ENCODE peak calls at places on chromosomes 11 and 22, in seven cellular contexts. One of them, this sample, is unnamed.

GRCh38 chr22:17410576-17410975 is 41.3 kb downstream of the CECR2 start:
- DNase-seq in IMR-90: no peak
- DNase-seq in neuronal stem cell: no peak
- DNase-seq in mesendoderm: no peak
- DNase-seq in mesenchymal stem cell: no peak
- DNase-seq in H9: no peak
- DNase-seq in H1: no peak
- DNase-seq in this sample: no peak

GRCh38 chr11:8265681-8266241 is 2.1 kb upstream of the LMO1 start:
- DNase-seq in neuronal stem cell: no peak
- DNase-seq in mesendoderm: peak
- DNase-seq in mesenchymal stem cell: no peak
- DNase-seq in IMR-90: no peak
- DNase-seq in H9: peak
- DNase-seq in H1: no peak
- DNase-seq in this sample: no peak

GRCh38 chr11:8071616-8072581 is 9.1 kb upstream of the TUB start:
- DNase-seq in mesenchymal stem cell: no peak
- DNase-seq in mesendoderm: no peak
- DNase-seq in H9: peak
- DNase-seq in H1: no peak
- DNase-seq in IMR-90: no peak
- DNase-seq in neuronal stem cell: no peak
- DNase-seq in this sample: no peak

GRCh38 chr11:10044618-10045017 is 249.4 kb downstream of the SBF2 start:
- DNase-seq in mesenchymal stem cell: no peak
- DNase-seq in H1: no peak
- DNase-seq in IMR-90: no peak
- DNase-seq in neuronal stem cell: no peak
- DNase-seq in mesendoderm: peak
- DNase-seq in H9: peak
- DNase-seq in this sample: no peak

GRCh38 chr11:1756791-1757771 is 6.6 kb downstream of the CTSD start:
- DNase-seq in H9: no peak
- DNase-seq in IMR-90: no peak
- DNase-seq in H1: no peak
- DNase-seq in mesendoderm: no peak
- DNase-seq in mesenchymal stem cell: no peak
- DNase-seq in neuronal stem cell: no peak
- DNase-seq in this sample: no peak

GRCh38 chr11:126212089-126212660 is 593 bp downstream of the FAM118B start:
- DNase-seq in mesenchymal stem cell: peak
- DNase-seq in H1: no peak
- DNase-seq in mesendoderm: peak
- DNase-seq in neuronal stem cell: no peak
- DNase-seq in IMR-90: peak
- DNase-seq in H9: no peak
- DNase-seq in this sample: no peak

GRCh38 chr11:72235351-72236057 is 8.5 kb downstream of the PHOX2A start:
- DNase-seq in neuronal stem cell: no peak
- DNase-seq in mesenchymal stem cell: no peak
- DNase-seq in IMR-90: no peak
- DNase-seq in H9: no peak
- DNase-seq in H1: no peak
- DNase-seq in mesendoderm: no peak
- DNase-seq in this sample: no peak

GRCh38 chr22:37892566-37893338 is 13.3 kb upstream of the MICALL1 start:
- DNase-seq in H9: no peak
- DNase-seq in neuronal stem cell: no peak
- DNase-seq in mesenchymal stem cell: no peak
- DNase-seq in H1: no peak
- DNase-seq in mesendoderm: no peak
- DNase-seq in IMR-90: no peak
- DNase-seq in this sample: no peak

GRCh38 chr11:120324932-120325810 is at the start of gene TLCD5:
- DNase-seq in mesendoderm: peak
- DNase-seq in H1: peak
- DNase-seq in neuronal stem cell: peak
- DNase-seq in mesenchymal stem cell: peak
- DNase-seq in IMR-90: peak
- DNase-seq in H9: peak
- DNase-seq in this sample: peak

GRCh38 chr22:37526376-37526775 is 7.2 kb upstream of the CARD10 start:
- DNase-seq in IMR-90: no peak
- DNase-seq in mesendoderm: no peak
- DNase-seq in H9: no peak
- DNase-seq in neuronal stem cell: no peak
- DNase-seq in mesenchymal stem cell: no peak
- DNase-seq in H1: no peak
- DNase-seq in this sample: no peak

GRCh38 chr22:49393526-49393925 is 434.1 kb downstream of the BRD1 start:
- DNase-seq in IMR-90: no peak
- DNase-seq in H9: peak
- DNase-seq in H1: no peak
- DNase-seq in mesenchymal stem cell: no peak
- DNase-seq in mesendoderm: no peak
- DNase-seq in neuronal stem cell: no peak
- DNase-seq in this sample: no peak

GRCh38 chr11:43542734-43543133 is 137.8 kb upstream of the HSD17B12 start:
- DNase-seq in mesenchymal stem cell: no peak
- DNase-seq in neuronal stem cell: no peak
- DNase-seq in H9: no peak
- DNase-seq in IMR-90: no peak
- DNase-seq in H1: no peak
- DNase-seq in mesendoderm: no peak
- DNase-seq in this sample: no peak

GRCh38 chr11:67438121-67438902 is 830 bp upstream of the PTPRCAP start:
- DNase-seq in neuronal stem cell: no peak
- DNase-seq in mesendoderm: no peak
- DNase-seq in mesenchymal stem cell: no peak
- DNase-seq in H1: no peak
- DNase-seq in IMR-90: no peak
- DNase-seq in H9: peak
- DNase-seq in this sample: peak

GRCh38 chr11:100735949-100736675 is 49.0 kb downstream of the ARHGAP42 start:
- DNase-seq in mesenchymal stem cell: peak
- DNase-seq in mesendoderm: peak
- DNase-seq in H9: no peak
- DNase-seq in neuronal stem cell: no peak
- DNase-seq in H1: no peak
- DNase-seq in IMR-90: peak
- DNase-seq in this sample: peak

GRCh38 chr11:67306769-67307544 is 3.6 kb downstream of the SSH3 start:
- DNase-seq in mesendoderm: no peak
- DNase-seq in neuronal stem cell: no peak
- DNase-seq in H9: no peak
- DNase-seq in IMR-90: no peak
- DNase-seq in mesenchymal stem cell: no peak
- DNase-seq in H1: no peak
- DNase-seq in this sample: no peak

GRCh38 chr11:113161671-113162589 is 152.5 kb upstream of the TTC12 start:
- DNase-seq in mesenchymal stem cell: no peak
- DNase-seq in H1: no peak
- DNase-seq in mesendoderm: no peak
- DNase-seq in H9: no peak
- DNase-seq in neuronal stem cell: no peak
- DNase-seq in IMR-90: no peak
- DNase-seq in this sample: no peak

GRCh38 chr22:45302047-45302446 is 7.7 kb upstream of the FAM118A start:
- DNase-seq in neuronal stem cell: no peak
- DNase-seq in IMR-90: peak
- DNase-seq in H9: no peak
- DNase-seq in mesendoderm: no peak
- DNase-seq in mesenchymal stem cell: peak
- DNase-seq in H1: no peak
- DNase-seq in this sample: no peak

GRCh38 chr11:133966924-133967598 is 10.3 kb upstream of the IGSF9B start:
- DNase-seq in IMR-90: no peak
- DNase-seq in mesendoderm: peak
- DNase-seq in mesenchymal stem cell: no peak
- DNase-seq in H1: no peak
- DNase-seq in H9: peak
- DNase-seq in neuronal stem cell: no peak
- DNase-seq in this sample: peak

GRCh38 chr11:10906521-10906920 is 48.7 kb upstream of the ZBED5 start:
- DNase-seq in H9: no peak
- DNase-seq in neuronal stem cell: no peak
- DNase-seq in IMR-90: peak
- DNase-seq in mesendoderm: no peak
- DNase-seq in H1: no peak
- DNase-seq in mesenchymal stem cell: peak
- DNase-seq in this sample: peak

GRCh38 chr11:68503281-68503687 is 42.7 kb downstream of the PPP6R3 start:
- DNase-seq in H1: no peak
- DNase-seq in neuronal stem cell: no peak
- DNase-seq in mesenchymal stem cell: peak
- DNase-seq in H9: no peak
- DNase-seq in mesendoderm: peak
- DNase-seq in IMR-90: peak
- DNase-seq in this sample: no peak

GRCh38 chr11:27357250-27357649 is 5.8 kb downstream of the CCDC34 start:
- DNase-seq in mesenchymal stem cell: no peak
- DNase-seq in IMR-90: no peak
- DNase-seq in neuronal stem cell: no peak
- DNase-seq in H1: no peak
- DNase-seq in H9: no peak
- DNase-seq in mesendoderm: no peak
- DNase-seq in this sample: no peak

GRCh38 chr11:110948112-110948511 is 235.9 kb upstream of the ARHGAP20 start:
- DNase-seq in mesenchymal stem cell: no peak
- DNase-seq in neuronal stem cell: no peak
- DNase-seq in mesendoderm: no peak
- DNase-seq in IMR-90: peak
- DNase-seq in H1: no peak
- DNase-seq in H9: no peak
- DNase-seq in this sample: no peak

GRCh38 chr22:41825376-41825775 is 7.5 kb upstream of the SREBF2 start:
- DNase-seq in mesenchymal stem cell: peak
- DNase-seq in mesendoderm: peak
- DNase-seq in H9: no peak
- DNase-seq in neuronal stem cell: no peak
- DNase-seq in H1: no peak
- DNase-seq in IMR-90: peak
- DNase-seq in this sample: no peak

GRCh38 chr22:41828516-41828915 is 4.4 kb upstream of the SREBF2 start:
- DNase-seq in mesenchymal stem cell: no peak
- DNase-seq in mesendoderm: no peak
- DNase-seq in H9: no peak
- DNase-seq in IMR-90: no peak
- DNase-seq in neuronal stem cell: no peak
- DNase-seq in H1: no peak
- DNase-seq in this sample: peak

GRCh38 chr22:41826430-41827383 is 6.2 kb upstream of the SREBF2 start:
- DNase-seq in mesenchymal stem cell: no peak
- DNase-seq in neuronal stem cell: no peak
- DNase-seq in H9: no peak
- DNase-seq in H1: no peak
- DNase-seq in mesendoderm: no peak
- DNase-seq in IMR-90: no peak
- DNase-seq in this sample: no peak

GRCh38 chr22:41827671-41828070 is 5.2 kb upstream of the SREBF2 start:
- DNase-seq in mesendoderm: no peak
- DNase-seq in neuronal stem cell: no peak
- DNase-seq in mesenchymal stem cell: no peak
- DNase-seq in H1: no peak
- DNase-seq in IMR-90: no peak
- DNase-seq in H9: no peak
- DNase-seq in this sample: peak

GRCh38 chr22:41826001-41826400 is 6.9 kb upstream of the SREBF2 start:
- DNase-seq in mesendoderm: no peak
- DNase-seq in IMR-90: no peak
- DNase-seq in neuronal stem cell: no peak
- DNase-seq in H1: no peak
- DNase-seq in H9: no peak
- DNase-seq in mesenchymal stem cell: no peak
- DNase-seq in this sample: no peak
- H2BK120ac ChIP-seq in mesendoderm: no peak
- H2BK120ac ChIP-seq in IMR-90: no peak
- H2BK120ac ChIP-seq in neuronal stem cell: no peak
- H2BK120ac ChIP-seq in H1: no peak
- H2BK120ac ChIP-seq in H9: no peak
- H2BK120ac ChIP-seq in mesenchymal stem cell: peak
- H2BK120ac ChIP-seq in this sample: no peak

GRCh38 chr11:57240007-57240406 is 3.0 kb upstream of the APLNR start:
- DNase-seq in H9: no peak
- DNase-seq in H1: no peak
- DNase-seq in IMR-90: no peak
- DNase-seq in mesendoderm: no peak
- DNase-seq in mesenchymal stem cell: no peak
- DNase-seq in neuronal stem cell: no peak
- DNase-seq in this sample: no peak
- H3K4me2 ChIP-seq in H9: no peak
- H3K4me2 ChIP-seq in H1: no peak
- H3K4me2 ChIP-seq in IMR-90: no peak
- H3K4me2 ChIP-seq in mesendoderm: no peak
- H3K4me2 ChIP-seq in mesenchymal stem cell: no peak
- H3K4me2 ChIP-seq in neuronal stem cell: no peak
- H3K4me2 ChIP-seq in this sample: no peak

GRCh38 chr11:99117603-99118002 is 96.9 kb downstream of the CNTN5 start:
- DNase-seq in neuronal stem cell: no peak
- DNase-seq in mesendoderm: peak
- DNase-seq in H9: no peak
- DNase-seq in IMR-90: no peak
- DNase-seq in mesenchymal stem cell: no peak
- DNase-seq in H1: no peak
- DNase-seq in this sample: no peak
- H2BK120ac ChIP-seq in neuronal stem cell: no peak
- H2BK120ac ChIP-seq in mesendoderm: no peak
- H2BK120ac ChIP-seq in H9: no peak
- H2BK120ac ChIP-seq in IMR-90: no peak
- H2BK120ac ChIP-seq in mesenchymal stem cell: no peak
- H2BK120ac ChIP-seq in H1: no peak
- H2BK120ac ChIP-seq in this sample: no peak

GRCh38 chr22:46775789-46776485 is 13.5 kb downstream of the TBC1D22A start:
- DNase-seq in IMR-90: no peak
- DNase-seq in mesendoderm: no peak
- DNase-seq in neuronal stem cell: no peak
- DNase-seq in H1: no peak
- DNase-seq in mesenchymal stem cell: no peak
- DNase-seq in H9: no peak
- DNase-seq in this sample: no peak

GRCh38 chr22:46776486-46776826 is 14.0 kb downstream of the TBC1D22A start:
- DNase-seq in mesendoderm: no peak
- DNase-seq in H9: no peak
- DNase-seq in H1: no peak
- DNase-seq in IMR-90: no peak
- DNase-seq in mesenchymal stem cell: no peak
- DNase-seq in neuronal stem cell: no peak
- DNase-seq in this sample: no peak

GRCh38 chr22:46774456-46775363 is 12.3 kb downstream of the TBC1D22A start:
- DNase-seq in mesenchymal stem cell: no peak
- DNase-seq in H1: no peak
- DNase-seq in neuronal stem cell: no peak
- DNase-seq in H9: no peak
- DNase-seq in mesendoderm: no peak
- DNase-seq in IMR-90: no peak
- DNase-seq in this sample: no peak

GRCh38 chr22:46776876-46777608 is 14.6 kb downstream of the TBC1D22A start:
- DNase-seq in IMR-90: no peak
- DNase-seq in mesendoderm: no peak
- DNase-seq in mesenchymal stem cell: no peak
- DNase-seq in H1: no peak
- DNase-seq in H9: no peak
- DNase-seq in neuronal stem cell: no peak
- DNase-seq in this sample: no peak

GRCh38 chr22:46775364-46775758 is 12.9 kb downstream of the TBC1D22A start:
- DNase-seq in neuronal stem cell: no peak
- DNase-seq in H1: no peak
- DNase-seq in H9: no peak
- DNase-seq in IMR-90: no peak
- DNase-seq in mesenchymal stem cell: no peak
- DNase-seq in mesendoderm: no peak
- DNase-seq in this sample: no peak
- H3K4me2 ChIP-seq in neuronal stem cell: no peak
- H3K4me2 ChIP-seq in H1: no peak
- H3K4me2 ChIP-seq in H9: no peak
- H3K4me2 ChIP-seq in IMR-90: no peak
- H3K4me2 ChIP-seq in mesenchymal stem cell: no peak
- H3K4me2 ChIP-seq in mesendoderm: no peak
- H3K4me2 ChIP-seq in this sample: no peak